ENCODE peak calls at places on chromosomes 7 and 10, in ten cellular contexts. U is NCI-H1930; Z is Kasumi-1; N is brain microvascular endothelial cell; X is iPS DF 6.9; Q is iris pigment epithelial cell; S is stimulated activated CD8-positive, alpha-beta memory T cell treated with anti-CD3 and anti-CD28 coated beads, Interleukin-2, amount 100 ng/mL, for 48 hours; I is activated naive CD4-positive, alpha-beta T cell treated with anti-CD3 and anti-CD28 coated beads for 36 hours; L is erythroblast; G is body of pancreas. W is an unnamed sample.
A peak's percentile ranks its signal among the peaks of the same experiment; 100 is the strongest.

GRCh38 chr7:91288208-91288824 is 24.1 kb downstream of the FZD1 start:
- DNase-seq in X (no peak), Q (peak; percentile 39), Z (peak; percentile 56), L (peak; percentile 34), U (no peak), N (peak; percentile 31), S (peak; percentile 11), G (peak; percentile 58), I (peak; percentile 47), W (no peak)

GRCh38 chr10:17062493-17063487 is 66.8 kb downstream of the CUBN start:
- DNase-seq in Q (peak; percentile 91), U (no peak), G (peak; percentile 35), X (no peak), S (no peak), L (no peak), Z (no peak), I (no peak), N (peak; percentile 94), W (peak; percentile 80)

GRCh38 chr7:132142006-132142405 is 434.3 kb downstream of the PLXNA4 start:
- DNase-seq in L (no peak), Q (no peak), U (no peak), S (no peak), G (no peak), Z (no peak), X (no peak), N (no peak), I (no peak), W (no peak)

GRCh38 chr7:97104719-97105129 is 12.8 kb upstream of the SDHAF3 start:
- DNase-seq in U (peak; percentile 46), S (peak; percentile 57), Q (peak; percentile 42), X (peak; percentile 58), I (peak; percentile 81), N (peak; percentile 70), G (peak; percentile 87), L (peak; percentile 79), Z (peak; percentile 89), W (peak; percentile 6)

GRCh38 chr7:131026297-131027003 is 292.4 kb upstream of the KLF14 start:
- DNase-seq in Q (peak; percentile 69), S (no peak), U (no peak), L (no peak), N (no peak), I (no peak), Z (peak; percentile 6), X (no peak), G (no peak), W (peak; percentile 18)

GRCh38 chr7:55733584-55733983 is 129.0 kb downstream of the SEPTIN14 start:
- DNase-seq in X (no peak), Z (no peak), L (no peak), N (no peak), I (no peak), U (no peak), Q (peak; percentile 20), G (no peak), S (no peak), W (no peak)

GRCh38 chr7:135512135-135512887 is 2.4 kb upstream of the CNOT4 start:
- DNase-seq in U (peak; percentile 44), G (no peak), X (no peak), I (peak; percentile 44), S (no peak), Z (peak; percentile 92), L (peak; percentile 85), N (peak; percentile 51), Q (peak; percentile 73), W (peak; percentile 45)

GRCh38 chr7:2815523-2816240 is 28.4 kb downstream of the GNA12 start:
- DNase-seq in N (no peak), G (no peak), Z (no peak), X (no peak), I (no peak), S (no peak), L (no peak), Q (no peak), U (no peak), W (no peak)

GRCh38 chr10:132111121-132111731 is 45.5 kb downstream of the JAKMIP3 start:
- DNase-seq in I (peak; percentile 1), Q (no peak), U (no peak), S (no peak), L (no peak), Z (no peak), G (no peak), N (no peak), X (no peak), W (no peak)

GRCh38 chr7:90345548-90346319 is 782 bp upstream of the GTPBP10 start:
- DNase-seq in U (peak; percentile 10), X (no peak), S (no peak), Q (peak; percentile 64), L (peak; percentile 57), N (peak; percentile 7), G (no peak), Z (no peak), I (peak; percentile 12), W (no peak)

GRCh38 chr10:33211123-33211878 is 123.2 kb downstream of the NRP1 start:
- DNase-seq in Z (peak; percentile 18), L (no peak), Q (peak; percentile 91), U (no peak), N (peak; percentile 77), G (no peak), X (no peak), I (peak; percentile 65), S (no peak), W (no peak)

GRCh38 chr10:96395931-96396877 is 37.4 kb upstream of the OPALIN start:
- DNase-seq in X (peak; percentile 71), S (peak; percentile 30), L (peak; percentile 73), U (no peak), I (peak; percentile 75), Q (peak; percentile 77), G (peak; percentile 75), Z (peak; percentile 78), N (peak; percentile 63), W (no peak)

GRCh38 chr10:100979821-100980272 is 7.5 kb downstream of the MRPL43 start:
- DNase-seq in N (no peak), Z (no peak), Q (no peak), G (no peak), L (no peak), X (no peak), I (no peak), S (no peak), U (no peak), W (no peak)

GRCh38 chr7:64870656-64871055 is 32.4 kb upstream of the ZNF273 start:
- DNase-seq in N (no peak), L (no peak), U (no peak), G (no peak), X (no peak), Z (no peak), S (no peak), Q (no peak), I (no peak), W (no peak)

GRCh38 chr7:149742075-149742701 is 31.2 kb downstream of the ZNF467 start:
- DNase-seq in S (peak; percentile 58), L (peak; percentile 43), N (peak; percentile 38), G (peak; percentile 70), Q (peak; percentile 37), I (peak; percentile 71), Z (peak; percentile 46), U (peak; percentile 53), X (peak; percentile 80), W (no peak)

GRCh38 chr7:94296886-94297285 is 97.8 kb upstream of the COL1A2 start:
- DNase-seq in Z (no peak), N (no peak), I (no peak), X (no peak), G (no peak), L (no peak), Q (peak; percentile 46), U (no peak), S (no peak), W (no peak)

GRCh38 chr7:24896031-24896433 is 83.9 kb downstream of the OSBPL3 start:
- DNase-seq in N (no peak), Z (no peak), S (no peak), L (no peak), Q (no peak), U (no peak), I (no peak), G (no peak), X (no peak), W (no peak)

GRCh38 chr10:4291995-4292394 is 507.0 kb upstream of the KLF6 start:
- DNase-seq in N (no peak), S (no peak), X (no peak), Z (no peak), L (no peak), Q (no peak), I (no peak), G (no peak), U (no peak), W (no peak)

GRCh38 chr10:86091216-86091615 is 275.4 kb downstream of the GRID1 start:
- DNase-seq in L (no peak), S (no peak), U (no peak), Q (no peak), I (no peak), N (no peak), X (no peak), Z (no peak), G (no peak), W (no peak)

GRCh38 chr10:93126484-93127052 is 52.9 kb downstream of the CYP26A1 start:
- DNase-seq in L (peak; percentile 19), N (no peak), I (peak; percentile 12), S (no peak), Z (peak; percentile 10), Q (no peak), G (no peak), X (peak; percentile 43), U (no peak), W (no peak)

GRCh38 chr7:30143748-30144251 is 9.0 kb downstream of the MTURN start:
- DNase-seq in L (peak; percentile 90), U (peak; percentile 75), G (no peak), I (peak; percentile 25), X (no peak), S (no peak), N (peak; percentile 40), Q (peak; percentile 65), Z (no peak), W (no peak)

GRCh38 chr7:143355450-143356385 is 6.8 kb downstream of the FAM131B start:
- DNase-seq in I (no peak), N (no peak), G (no peak), X (no peak), S (no peak), Z (no peak), U (no peak), L (no peak), Q (no peak), W (no peak)

GRCh38 chr7:123609883-123610239 is 8.2 kb downstream of the ASB15 start:
- DNase-seq in N (no peak), U (no peak), G (no peak), Z (no peak), S (no peak), I (no peak), L (no peak), Q (no peak), X (no peak), W (no peak)

GRCh38 chr10:129728905-129729540 is 235.1 kb downstream of the EBF3 start:
- DNase-seq in Q (no peak), G (no peak), I (no peak), L (no peak), S (no peak), N (no peak), X (no peak), Z (no peak), U (no peak), W (no peak)

GRCh38 chr10:4982764-4983226 is 19.6 kb downstream of the AKR1C1 start:
- DNase-seq in N (no peak), U (no peak), Z (no peak), S (no peak), X (no peak), G (peak; percentile 57), L (no peak), I (no peak), Q (peak; percentile 9), W (no peak)

GRCh38 chr10:124535731-124536495 is 74.3 kb downstream of the LHPP start:
- DNase-seq in G (no peak), I (no peak), X (no peak), N (no peak), L (no peak), U (no peak), Q (no peak), Z (peak; percentile 73), S (no peak), W (no peak)

GRCh38 chr7:92698237-92698841 is 108.1 kb upstream of the FAM133B start:
- DNase-seq in U (no peak), S (no peak), Z (no peak), Q (peak; percentile 92), I (no peak), G (peak; percentile 54), N (peak; percentile 80), L (no peak), X (no peak), W (no peak)

GRCh38 chr10:101182936-101183335 is 46.3 kb downstream of the LBX1 start:
- DNase-seq in Q (no peak), U (no peak), S (no peak), N (no peak), I (no peak), Z (no peak), G (no peak), L (no peak), X (no peak), W (no peak)